ENCODE peak calls at places on chromosomes 2 and 18, in five cellular contexts. L is PC-3, U is lower lobe of right lung, V is HCT116, Y is H9. T is an unnamed sample. For H3K4me1, the result is how much of the 10 kb centered on the place peaks cover.

GRCh38 chr2:73176205-73176880 is 26.0 kb upstream of the NOTO start:
- DNase-seq in U (no peak), V (no peak), Y (peak), L (no peak), T (no peak)

GRCh38 chr2:47422560-47422959 is 19.6 kb downstream of the MSH2 start:
- DNase-seq in Y (no peak), L (peak), V (no peak), U (no peak), T (no peak)

GRCh38 chr2:48414980-48415764 is 114.8 kb upstream of the STON1 start:
- DNase-seq in Y (no peak), L (no peak), V (no peak), U (peak), T (no peak)

GRCh38 chr2:70907130-70907756 is 28.5 kb upstream of the ATP6V1B1 start:
- DNase-seq in Y (no peak), V (no peak), U (no peak), L (no peak), T (no peak)

GRCh38 chr2:84919885-84920580 is 14.6 kb downstream of the TMSB10 start:
- DNase-seq in Y (no peak), U (no peak), L (peak), V (peak), T (peak)

GRCh38 chr18:42029100-42029499 is 74.1 kb downstream of the PIK3C3 start:
- DNase-seq in U (no peak), L (no peak), Y (no peak), V (no peak), T (no peak)

GRCh38 chr2:191488135-191488534 is 189.8 kb upstream of the NABP1 start:
- DNase-seq in Y (no peak), U (no peak), V (no peak), L (no peak), T (peak)

GRCh38 chr18:74468547-74469014 is 11.5 kb upstream of the DIPK1C start:
- DNase-seq in U (no peak), L (peak), Y (no peak), V (no peak), T (no peak)

GRCh38 chr2:129769402-129769991 is 210.0 kb upstream of the RAB6C start:
- DNase-seq in U (no peak), V (no peak), Y (no peak), L (no peak), T (no peak)

GRCh38 chr2:73776869-73777519 is 2.9 kb downstream of the DUSP11 start:
- DNase-seq in V (no peak), L (peak), U (no peak), Y (no peak), T (peak)

GRCh38 chr2:101442667-101443061 is 32.2 kb downstream of the RFX8 start:
- DNase-seq in Y (peak), V (peak), U (no peak), L (peak), T (no peak)

GRCh38 chr2:20796374-20796791 is 26.5 kb downstream of the LDAH start:
- DNase-seq in Y (no peak), V (no peak), L (no peak), U (no peak), T (no peak)

GRCh38 chr2:9565436-9566153 is 10.0 kb upstream of the ADAM17 start:
- DNase-seq in U (no peak), V (peak), Y (no peak), L (peak), T (peak)

GRCh38 chr18:74654637-74655036 is 57.0 kb downstream of the ZNF407 start:
- DNase-seq in U (no peak), Y (no peak), V (no peak), L (peak), T (no peak)

GRCh38 chr18:1604751-1605150 is 700.1 kb downstream of the ADCYAP1 start:
- DNase-seq in L (no peak), Y (no peak), V (no peak), U (no peak), T (no peak)

GRCh38 chr2:119760237-119760807 is 600 bp downstream of the PTPN4 start:
- DNase-seq in V (no peak), Y (peak), U (peak), L (peak), T (no peak)

GRCh38 chr18:79511671-79512301 is 116.1 kb downstream of the NFATC1 start:
- DNase-seq in Y (peak), L (no peak), V (no peak), U (no peak), T (peak)

GRCh38 chr2:239526666-239527415 is 126.0 kb upstream of the HDAC4 start:
- DNase-seq in U (peak), V (no peak), L (no peak), Y (no peak), T (no peak)

GRCh38 chr2:230137902-230138539 is 69.3 kb upstream of the SLC16A14 start:
- DNase-seq in L (peak), V (no peak), U (no peak), Y (no peak), T (no peak)

GRCh38 chr2:25512707-25513106 is 160.7 kb downstream of the DTNB start:
- DNase-seq in L (peak), V (no peak), Y (no peak), U (no peak), T (no peak)

GRCh38 chr18:44742741-44743311 is 62.1 kb downstream of the SETBP1 start:
- DNase-seq in U (no peak), L (no peak), Y (no peak), V (no peak), T (no peak)

GRCh38 chr18:43805646-43806194 is 528.4 kb upstream of the SYT4 start:
- DNase-seq in L (peak), V (no peak), Y (no peak), U (peak), T (no peak)

GRCh38 chr2:60438653-60439052 is 114.8 kb downstream of the BCL11A start:
- DNase-seq in V (no peak), Y (no peak), U (no peak), L (no peak), T (no peak)

GRCh38 chr2:240341064-240341463 is 94.4 kb upstream of the GPC1 start:
- DNase-seq in V (no peak), L (no peak), Y (no peak), U (no peak), T (no peak)

GRCh38 chr2:222518570-222519381 is 94.4 kb downstream of the SGPP2 start:
- DNase-seq in L (peak), Y (no peak), U (no peak), V (peak), T (peak)

GRCh38 chr2:199282309-199282708 is 175.4 kb downstream of the SATB2 start:
- DNase-seq in Y (no peak), L (no peak), U (no peak), V (no peak), T (no peak)

GRCh38 chr2:110804915-110805314 is 72.5 kb downstream of the ACOXL start:
- DNase-seq in V (no peak), U (no peak), Y (no peak), L (no peak), T (no peak)

GRCh38 chr2:100802076-100802475 is 17.9 kb upstream of the NPAS2 start:
- DNase-seq in L (no peak), U (no peak), V (no peak), Y (no peak), T (no peak)

GRCh38 chr2:118312963-118313756 is 224.9 kb downstream of the INSIG2 start:
- DNase-seq in Y (peak), U (no peak), L (no peak), V (no peak), T (no peak)

GRCh38 chr18:6741786-6742185 is 12.3 kb downstream of the ARHGAP28 start:
- DNase-seq in Y (no peak), L (no peak), V (no peak), U (no peak), T (no peak)

GRCh38 chr2:42136832-42137821 is 32.0 kb upstream of the EML4 start:
- DNase-seq in Y (no peak), U (no peak), V (no peak), L (peak), T (no peak)

GRCh38 chr2:66901344-66901743 is 466.4 kb downstream of the MEIS1 start:
- DNase-seq in V (no peak), Y (no peak), U (no peak), L (no peak), T (no peak)

GRCh38 chr2:240728827-240729226 is 37.2 kb downstream of the AQP12A start:
- DNase-seq in L (no peak), V (no peak), Y (no peak), U (no peak), T (no peak)

DNA sequence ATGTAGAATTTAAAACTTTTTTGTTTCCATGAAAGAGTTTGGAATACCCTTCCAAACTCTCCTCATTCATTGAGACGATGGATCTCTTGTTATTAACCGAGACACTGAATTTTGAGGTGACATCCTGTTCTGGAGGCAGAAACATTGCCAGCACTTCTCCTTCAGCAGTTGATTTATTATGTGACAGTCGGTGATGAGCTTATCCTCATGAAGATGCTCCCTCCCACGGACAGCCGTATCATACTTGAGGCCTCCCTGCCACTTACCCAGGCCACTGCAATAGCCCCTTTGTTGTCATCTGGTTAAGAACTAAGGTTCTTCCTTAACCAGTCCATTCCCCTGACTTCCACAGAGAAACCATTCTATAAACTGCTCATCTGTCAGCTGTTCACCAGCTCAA is 139.2 kb upstream of the TRIB2 start:
- DNase-seq in L (no peak), U (no peak), Y (no peak), V (no peak), T (no peak)
- H3K4me1 ChIP-seq in L (under half), U (under half), Y (under half), V (under half), T (under half)

GRCh38 chr2:169982929-169983328 is 155.7 kb downstream of the UBR3 start:
- DNase-seq in Y (no peak), V (no peak), L (no peak), U (no peak), T (no peak)
- TF ChIP-seq CTCF in Y (no peak), V (no peak), L (no peak), U (no peak), T (no peak)

GRCh38 chr2:189092936-189093335 is 86.6 kb downstream of the COL5A2 start:
- DNase-seq in V (no peak), L (no peak), U (no peak), Y (no peak), T (no peak)
- H3K27ac ChIP-seq in V (no peak), L (no peak), U (no peak), Y (no peak), T (no peak)

DNA sequence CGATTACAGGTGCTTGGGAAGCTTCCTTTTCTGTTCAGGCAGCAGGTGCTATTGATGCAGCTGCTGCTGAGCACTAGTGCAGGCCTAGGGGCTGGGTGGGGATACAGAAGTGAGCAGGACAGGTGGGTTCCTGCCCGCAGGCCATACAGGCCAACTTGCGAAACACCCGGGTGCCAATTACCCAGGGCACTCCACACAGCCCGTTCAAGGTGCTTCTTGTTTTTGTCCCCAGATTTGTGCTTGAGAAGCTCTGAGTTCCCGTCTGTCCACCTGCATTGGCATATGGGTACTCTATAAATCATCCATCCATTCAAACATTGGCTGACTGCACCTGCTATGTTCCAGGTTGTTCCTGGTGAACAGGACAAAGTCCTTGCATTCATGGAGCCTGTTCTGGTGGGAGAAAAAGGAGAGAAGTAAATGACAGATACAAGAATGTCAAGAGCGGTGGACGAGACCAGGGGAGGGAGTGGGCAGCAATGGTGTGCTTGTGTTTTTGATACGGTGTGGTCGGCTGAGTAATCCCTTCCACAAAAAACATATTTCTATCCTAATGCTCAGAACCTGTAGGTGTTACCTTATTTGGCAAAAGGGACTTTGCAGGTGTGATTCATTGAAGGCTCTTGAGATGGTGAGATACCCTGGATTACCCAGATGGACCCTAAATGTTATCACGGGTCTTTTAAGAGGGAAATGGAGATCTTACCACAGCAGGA is 31.4 kb downstream of the SH3BP4 start:
- DNase-seq in V (no peak), L (no peak), Y (no peak), U (no peak), T (no peak)
- H3K4me1 ChIP-seq in V (half or more), L (half or more), Y (under half), U (half or more), T (half or more)

DNA sequence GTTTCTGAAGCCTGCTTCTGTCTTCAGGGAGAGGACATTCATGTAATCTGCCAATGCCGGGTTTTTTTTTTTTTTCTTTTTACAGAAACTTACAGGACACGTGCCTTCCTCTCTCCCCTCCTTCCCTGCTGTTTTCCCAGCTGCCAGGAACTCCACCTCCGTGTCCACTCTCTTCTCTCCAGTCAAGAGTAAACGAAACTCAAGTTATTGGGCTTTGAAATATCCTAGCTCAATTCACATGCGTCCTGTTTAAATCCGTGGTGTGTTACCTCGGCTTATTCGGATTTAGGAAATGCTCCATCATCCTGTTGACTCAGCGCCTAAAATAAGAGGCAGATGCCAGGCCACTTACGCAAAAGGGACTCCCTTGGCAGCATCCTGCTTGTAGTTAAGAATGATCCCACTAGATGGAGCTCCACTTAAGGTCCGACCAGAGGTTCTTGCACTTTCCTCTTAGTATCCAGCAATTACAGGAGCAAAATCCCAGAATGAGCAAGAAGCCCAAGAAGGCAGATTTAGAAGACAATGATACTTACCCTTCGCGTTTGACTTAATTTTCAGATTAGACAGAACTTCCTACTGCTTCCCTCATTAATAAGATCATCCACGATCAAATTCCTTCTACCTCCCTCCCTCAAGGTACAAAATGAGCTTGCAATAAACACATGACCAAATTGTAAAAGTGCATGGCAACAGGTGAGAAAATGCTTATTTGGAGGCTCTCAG is 97.2 kb upstream of the ZCCHC2 start:
- DNase-seq in V (peak), Y (peak), L (peak), U (peak), T (no peak)
- TF ChIP-seq CTCF in V (peak), Y (peak), L (peak), U (peak), T (peak)

GRCh38 chr18:59873616-59874015 is 26.2 kb upstream of the PMAIP1 start:
- DNase-seq in U (no peak), Y (no peak), L (no peak), V (no peak), T (no peak)

GRCh38 chr18:59878644-59879043 is 21.2 kb upstream of the PMAIP1 start:
- DNase-seq in U (no peak), L (no peak), Y (no peak), V (no peak), T (no peak)

GRCh38 chr18:59874166-59874565 is 25.6 kb upstream of the PMAIP1 start:
- DNase-seq in L (peak), V (peak), Y (no peak), U (no peak), T (no peak)

GRCh38 chr18:59877366-59877765 is 22.4 kb upstream of the PMAIP1 start:
- DNase-seq in V (no peak), Y (no peak), U (no peak), L (no peak), T (no peak)

DNA sequence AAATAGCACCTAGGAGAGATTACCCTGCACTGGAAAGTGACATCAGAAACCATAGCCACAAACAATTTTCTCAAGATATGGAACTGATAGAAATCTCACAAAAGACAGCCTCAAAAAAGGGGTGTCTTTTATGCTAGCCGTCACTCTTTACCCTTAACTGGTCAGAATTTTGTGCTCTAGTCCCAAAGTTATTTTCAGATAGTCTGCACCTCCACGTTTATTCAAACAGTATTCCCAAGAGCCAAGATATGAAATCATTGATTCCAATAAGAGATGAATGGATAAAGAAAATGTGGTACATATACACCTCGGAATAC is 23.5 kb upstream of the PMAIP1 start:
- DNase-seq in Y (no peak), L (no peak), V (no peak), U (no peak), T (no peak)
- H3K27ac ChIP-seq in Y (no peak), L (no peak), V (no peak), U (no peak), T (no peak)

T was measured in RWPE2.